ENCODE peak calls at places on chromosomes 12 and 14, in nine cellular contexts. L, I, R, P, V, T, C, K and D are unnamed samples.

GRCh38 chr12:52539024-52539820 is 13.7 kb downstream of the KRT71 start:
- DNase-seq in R (peak), V (no peak), L (no peak), P (no peak), K (no peak), I (no peak), C (no peak), T (peak), D (peak)

GRCh38 chr12:12326262-12326661 is 23.8 kb downstream of the MANSC1 start:
- DNase-seq in P (no peak), L (no peak), C (no peak), V (no peak), T (no peak), R (no peak), K (no peak), I (no peak), D (no peak)

GRCh38 chr14:104976198-104977007 is 1.8 kb downstream of the AHNAK2 start:
- DNase-seq in C (peak), R (peak), T (peak), L (peak), I (peak), K (peak), V (peak), P (peak), D (peak)

GRCh38 chr14:71183856-71184255 is 276.6 kb downstream of the PCNX1 start:
- DNase-seq in L (no peak), P (peak), V (no peak), K (no peak), C (peak), I (no peak), R (no peak), T (no peak), D (no peak)

GRCh38 chr12:78185109-78185508 is 354.4 kb downstream of the NAV3 start:
- DNase-seq in K (no peak), L (no peak), C (no peak), P (no peak), I (no peak), V (no peak), R (no peak), T (peak), D (no peak)

GRCh38 chr14:94906577-94906976 is 136.7 kb upstream of the GSC start:
- DNase-seq in R (no peak), C (no peak), V (no peak), L (no peak), P (no peak), K (no peak), I (no peak), T (no peak), D (no peak)

GRCh38 chr14:104724407-104724980 is 465 bp downstream of the ADSS1 start:
- DNase-seq in R (no peak), I (no peak), C (peak), T (no peak), P (no peak), K (no peak), L (no peak), V (no peak), D (no peak)

GRCh38 chr12:104285740-104286537 is 17.6 kb upstream of the EID3 start:
- DNase-seq in L (no peak), R (no peak), K (no peak), I (no peak), P (peak), T (no peak), C (no peak), V (peak), D (no peak)

GRCh38 chr12:48189331-48190125 is 6.1 kb downstream of the CCDC184 start:
- DNase-seq in T (peak), V (peak), L (peak), K (peak), C (peak), I (peak), R (peak), P (peak), D (peak)

GRCh38 chr14:104863131-104863862 is 1.8 kb upstream of the CEP170B start:
- DNase-seq in C (no peak), P (peak), I (no peak), K (no peak), V (no peak), T (no peak), L (no peak), R (no peak), D (no peak)

GRCh38 chr14:104603623-104604401 is 760 bp downstream of the TMEM179 start:
- DNase-seq in I (no peak), T (no peak), R (no peak), C (no peak), K (no peak), V (no peak), L (no peak), P (no peak), D (no peak)

GRCh38 chr12:12784911-12785814 is at the start of gene APOLD1:
- DNase-seq in L (no peak), P (peak), V (peak), R (no peak), C (no peak), I (peak), K (peak), T (no peak), D (peak)

GRCh38 chr12:16163891-16164290 is 113.6 kb downstream of the SLC15A5 start:
- DNase-seq in I (no peak), L (no peak), C (no peak), R (no peak), V (no peak), P (no peak), K (no peak), T (no peak), D (no peak)

GRCh38 chr14:103071544-103072251 is 12.3 kb upstream of the LBHD2 start:
- DNase-seq in P (no peak), C (no peak), I (no peak), L (no peak), T (no peak), V (no peak), K (no peak), R (no peak), D (no peak)

GRCh38 chr12:98532687-98533304 is 17.4 kb downstream of the TMPO start:
- DNase-seq in R (peak), V (peak), C (peak), I (no peak), K (no peak), P (peak), L (no peak), T (peak), D (peak)

GRCh38 chr12:82765971-82766705 is 79.4 kb downstream of the TMTC2 start:
- DNase-seq in V (no peak), K (no peak), R (no peak), L (no peak), P (no peak), I (no peak), T (no peak), C (peak), D (peak)

GRCh38 chr12:103841690-103842584 is 903 bp upstream of the NT5DC3 start:
- DNase-seq in L (no peak), V (peak), R (peak), K (no peak), C (no peak), I (peak), T (peak), P (peak), D (peak)

GRCh38 chr14:60508707-60509437 is at the start of gene SIX6:
- DNase-seq in P (peak), I (no peak), K (no peak), L (no peak), R (no peak), C (peak), V (peak), T (peak), D (peak)

GRCh38 chr12:109833307-109834189 is at the start of gene TRPV4:
- DNase-seq in I (no peak), R (no peak), P (peak), K (no peak), T (peak), C (peak), V (no peak), L (no peak), D (peak)

GRCh38 chr12:85835417-85835809 is 796 bp downstream of the RASSF9 start:
- DNase-seq in I (no peak), T (peak), C (peak), K (no peak), V (no peak), L (no peak), P (no peak), R (no peak), D (no peak)

GRCh38 chr12:47717443-47718193 is 7.7 kb downstream of the ENDOU start:
- DNase-seq in T (peak), I (peak), P (peak), K (peak), V (peak), L (peak), C (peak), R (peak), D (peak)

GRCh38 chr14:50396636-50397460 is at the start of gene CDKL1:
- DNase-seq in T (peak), P (peak), L (peak), R (no peak), K (peak), V (peak), I (peak), C (peak), D (peak)

GRCh38 chr14:33186656-33187055 is 248.0 kb downstream of the NPAS3 start:
- DNase-seq in L (no peak), R (no peak), P (no peak), T (peak), V (no peak), C (no peak), I (no peak), K (no peak), D (no peak)

GRCh38 chr14:22556990-22557623 is 31.9 kb downstream of the DAD1 start:
- DNase-seq in R (no peak), I (peak), V (peak), C (peak), P (peak), T (peak), L (peak), K (peak), D (peak)

GRCh38 chr12:62866451-62867082 is 68.4 kb downstream of the PPM1H start:
- DNase-seq in R (no peak), C (peak), V (no peak), I (no peak), L (no peak), T (peak), K (no peak), P (peak), D (peak)

GRCh38 chr14:67510836-67511235 is 22.3 kb upstream of the PLEKHH1 start:
- DNase-seq in K (no peak), T (no peak), I (no peak), R (no peak), P (no peak), V (no peak), L (no peak), C (no peak), D (no peak)

GRCh38 chr12:34292736-34293625 is 270.7 kb downstream of the ALG10 start:
- DNase-seq in T (no peak), C (no peak), V (no peak), L (peak), P (no peak), K (no peak), I (no peak), R (no peak), D (no peak)

GRCh38 chr12:91179315-91179714 is 3.3 kb downstream of the DCN start:
- DNase-seq in R (no peak), K (no peak), C (no peak), I (peak), P (no peak), T (peak), L (no peak), V (no peak), D (peak)

GRCh38 chr12:41743835-41744234 is 400.8 kb downstream of the GXYLT1 start:
- DNase-seq in P (no peak), V (no peak), C (no peak), R (no peak), K (no peak), I (no peak), L (no peak), T (no peak), D (no peak)

GRCh38 chr14:28770061-28770460 is 3.5 kb downstream of the FOXG1 start:
- DNase-seq in R (no peak), T (no peak), C (no peak), K (no peak), L (no peak), V (no peak), I (no peak), P (no peak), D (no peak)

GRCh38 chr12:127657036-127657435 is 609.9 kb upstream of the TMEM132C start:
- DNase-seq in R (peak), T (peak), C (no peak), K (no peak), V (no peak), P (no peak), I (no peak), L (no peak), D (no peak)

GRCh38 chr14:72815459-72815858 is 78.4 kb downstream of the DPF3 start:
- DNase-seq in K (no peak), I (no peak), L (no peak), V (no peak), P (no peak), C (no peak), R (no peak), T (no peak), D (no peak)

GRCh38 chr14:72824051-72824450 is 69.8 kb downstream of the DPF3 start:
- DNase-seq in R (no peak), K (no peak), T (peak), P (peak), L (no peak), C (no peak), V (no peak), I (no peak), D (no peak)

GRCh38 chr14:72822946-72823611 is 70.8 kb downstream of the DPF3 start:
- DNase-seq in P (no peak), R (no peak), I (no peak), V (no peak), L (no peak), T (peak), C (no peak), K (no peak), D (no peak)

GRCh38 chr14:72816287-72816686 is 77.6 kb downstream of the DPF3 start:
- DNase-seq in P (no peak), L (no peak), K (no peak), I (no peak), R (no peak), T (no peak), V (no peak), C (no peak), D (no peak)

DNA sequence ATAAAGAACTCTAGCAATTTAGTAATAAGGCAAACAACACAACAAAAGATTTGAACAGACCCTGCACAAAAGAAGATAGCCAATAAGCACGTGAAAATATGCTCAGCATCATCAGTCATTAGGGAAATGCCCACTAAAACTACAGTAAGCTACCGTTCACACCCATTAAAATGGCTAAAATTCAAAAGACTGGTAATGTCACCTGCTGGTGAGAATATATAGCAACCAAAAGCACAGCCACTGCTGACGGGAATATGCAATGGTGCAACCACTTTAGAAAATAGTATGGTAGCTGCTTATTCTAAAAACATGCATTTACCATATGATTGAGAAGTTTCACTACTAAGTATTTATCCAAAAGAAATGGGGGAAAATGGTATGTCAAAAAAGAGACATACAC is 74.9 kb downstream of the DPF3 start:
- DNase-seq in K (no peak), T (no peak), C (no peak), P (no peak), V (no peak), L (no peak), R (no peak), I (no peak), D (no peak)
- TF ChIP-seq CTCF in K (no peak), T (no peak), C (no peak), P (no peak), V (no peak), L (no peak), R (no peak), I (no peak), D (no peak)

GRCh38 chr14:20409226-20409625 is 4.1 kb downstream of the TEP1 start:
- DNase-seq in V (no peak), K (no peak), I (no peak), P (no peak), L (no peak), R (no peak), C (no peak), T (peak), D (peak)

GRCh38 chr14:20415723-20416622 is 2.7 kb upstream of the TEP1 start:
- DNase-seq in I (peak), R (peak), P (peak), T (peak), V (peak), C (peak), K (peak), L (no peak), D (peak)

GRCh38 chr14:20413785-20414117 is 450 bp upstream of the TEP1 start:
- DNase-seq in K (peak), P (no peak), I (no peak), T (no peak), V (peak), L (no peak), R (no peak), C (peak), D (peak)

GRCh38 chr14:20412876-20413784 is at the start of gene TEP1:
- DNase-seq in L (peak), I (peak), R (peak), V (peak), C (peak), T (peak), K (peak), P (peak), D (peak)

DNA sequence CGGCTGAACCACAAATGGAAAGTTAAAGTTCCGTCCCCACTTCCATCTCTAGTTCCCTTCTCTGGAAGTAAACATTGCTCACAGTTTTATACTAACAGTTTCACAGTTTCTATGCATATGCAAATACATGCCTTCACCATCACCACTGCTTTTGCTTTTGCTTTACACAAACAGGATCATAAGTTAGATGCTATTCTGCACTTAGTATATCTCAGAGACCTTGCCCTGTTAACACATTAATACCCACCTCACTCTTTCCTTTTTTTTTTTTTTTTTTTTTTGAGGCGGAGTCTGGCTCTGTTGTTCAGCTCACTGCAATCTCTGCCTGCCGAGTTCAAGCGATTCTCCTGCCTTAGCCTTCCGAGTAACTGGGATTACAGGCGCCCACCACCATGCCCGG is 879 bp downstream of the TEP1 start:
- DNase-seq in R (no peak), K (no peak), V (peak), I (no peak), P (no peak), C (no peak), T (no peak), L (no peak), D (peak)
- H3K4me3 ChIP-seq in R (peak), K (peak), V (peak), I (peak), P (peak), C (peak), T (peak), L (peak), D (peak)

GRCh38 chr12:53599579-53599978 is 26.6 kb downstream of the ATF7 start:
- DNase-seq in V (no peak), T (no peak), L (no peak), I (no peak), C (no peak), K (no peak), P (no peak), R (no peak), D (peak)
- TF ChIP-seq CTCF in V (no peak), T (no peak), L (no peak), I (no peak), C (peak), K (no peak), P (no peak), R (no peak), D (no peak)

GRCh38 chr12:89733579-89734201 is 25.1 kb upstream of the ATP2B1 start:
- DNase-seq in V (no peak), L (no peak), R (no peak), P (no peak), K (peak), T (peak), C (no peak), I (no peak), D (peak)
- H3K4me3 ChIP-seq in V (no peak), L (no peak), R (no peak), P (no peak), K (no peak), T (no peak), C (no peak), I (no peak), D (no peak)

GRCh38 chr14:80862983-80863382 is 78.6 kb downstream of the CEP128 start:
- DNase-seq in I (no peak), L (no peak), V (no peak), C (no peak), K (no peak), R (no peak), T (no peak), P (no peak), D (peak)
- TF ChIP-seq CTCF in I (no peak), L (no peak), V (no peak), C (peak), K (peak), R (no peak), T (peak), P (peak), D (peak)

DNA sequence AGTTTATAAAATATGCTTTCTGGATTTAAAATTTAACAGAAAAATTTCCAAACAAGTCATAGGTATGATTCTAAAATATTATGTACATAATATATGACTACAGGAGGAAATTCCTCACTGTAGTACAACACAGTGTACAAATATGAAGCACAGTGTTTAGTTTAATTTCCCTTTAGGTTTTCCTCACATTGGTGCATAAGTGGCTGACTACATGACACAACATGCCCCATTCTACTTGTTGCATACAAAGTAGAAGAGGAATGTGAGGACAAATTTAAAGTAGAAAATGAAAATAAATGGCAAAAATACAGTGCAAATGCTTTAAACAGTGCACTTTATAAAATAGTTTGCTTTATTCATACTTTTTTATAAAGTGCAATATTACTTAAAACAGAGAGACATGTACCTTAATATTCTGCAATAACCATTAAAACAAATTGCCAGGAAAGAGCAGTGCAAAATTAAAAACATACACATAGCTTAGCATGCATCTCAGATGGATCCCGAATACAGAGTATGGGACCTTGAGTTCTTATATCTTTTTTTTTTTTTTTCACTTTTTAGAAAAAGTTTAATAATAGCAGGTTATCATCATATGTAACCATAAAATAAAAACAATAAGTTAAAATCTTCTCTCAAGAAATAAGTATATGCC is 54.8 kb upstream of the TTC7B start:
- DNase-seq in P (no peak), I (no peak), R (no peak), V (no peak), L (no peak), C (no peak), K (no peak), T (no peak), D (no peak)
- H3K4me3 ChIP-seq in P (no peak), I (no peak), R (no peak), V (no peak), L (no peak), C (no peak), K (no peak), T (no peak), D (no peak)

DNA sequence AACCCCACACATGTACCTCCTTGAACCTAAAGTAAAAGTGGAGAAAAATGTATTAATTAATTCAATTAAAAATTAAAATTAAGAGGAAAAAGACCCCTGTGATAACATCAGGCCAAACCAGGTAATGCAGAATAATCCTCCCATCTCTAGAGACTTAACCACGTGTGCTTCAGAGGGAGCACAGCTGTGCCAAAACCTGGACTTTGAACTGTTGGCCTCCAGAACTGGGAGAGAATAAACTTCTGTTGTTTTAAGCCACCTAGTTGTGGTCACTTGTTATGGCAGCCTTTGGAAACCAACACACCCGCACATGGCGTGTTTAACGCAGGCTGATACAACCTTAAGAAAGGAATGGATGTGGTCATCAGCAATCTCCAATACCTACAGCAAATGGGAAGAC is 23.8 kb downstream of the OAS2 start:
- DNase-seq in L (no peak), I (no peak), T (no peak), K (no peak), C (no peak), V (no peak), R (no peak), P (no peak), D (peak)
- TF ChIP-seq CTCF in L (no peak), I (no peak), T (no peak), K (no peak), C (no peak), V (no peak), R (no peak), P (peak), D (peak)